ENCODE peak calls at places on chromosomes 3 and 15, in ten cellular contexts. One of them, this sample, is unnamed.

GRCh38 chr3:177835008-177835407 is 637.7 kb upstream of the TBL1XR1 start:
- DNase-seq in neuronal stem cell: no peak
- DNase-seq in HL-60: no peak
- DNase-seq in stimulated activated naive B cell treated with anti-CD40 and anti-IgM and Interleukin-4, amounts not matched to agents 10 μg/mL and 1 μg/mL and 100 μg/mL, for 72 hours: no peak
- DNase-seq in IMR-90: peak; percentile 94
- DNase-seq in activated T-cell treated with anti-CD3 and anti-CD28 coated beads, Interleukin-2, amount 50 U/mL, for 48 hours: no peak
- DNase-seq in activated CD8-positive, alpha-beta memory T cell treated with anti-CD3 and anti-CD28 coated beads for 4 hours: no peak
- DNase-seq in CD8-positive, alpha-beta memory T cell: no peak
- DNase-seq in endothelial cell: no peak
- DNase-seq in T-helper 17 cell: no peak
- DNase-seq in this sample: no peak

GRCh38 chr3:29283297-29283681 is 2.4 kb downstream of the RBMS3 start:
- DNase-seq in endothelial cell: no peak
- DNase-seq in activated CD8-positive, alpha-beta memory T cell treated with anti-CD3 and anti-CD28 coated beads for 4 hours: no peak
- DNase-seq in IMR-90: peak; percentile 15
- DNase-seq in CD8-positive, alpha-beta memory T cell: no peak
- DNase-seq in stimulated activated naive B cell treated with anti-CD40 and anti-IgM and Interleukin-4, amounts not matched to agents 10 μg/mL and 1 μg/mL and 100 μg/mL, for 72 hours: no peak
- DNase-seq in HL-60: no peak
- DNase-seq in neuronal stem cell: no peak
- DNase-seq in activated T-cell treated with anti-CD3 and anti-CD28 coated beads, Interleukin-2, amount 50 U/mL, for 48 hours: no peak
- DNase-seq in T-helper 17 cell: no peak
- DNase-seq in this sample: no peak

GRCh38 chr3:4939276-4939675 is 40.0 kb upstream of the BHLHE40 start:
- DNase-seq in activated CD8-positive, alpha-beta memory T cell treated with anti-CD3 and anti-CD28 coated beads for 4 hours: no peak
- DNase-seq in CD8-positive, alpha-beta memory T cell: no peak
- DNase-seq in IMR-90: peak; percentile 19
- DNase-seq in T-helper 17 cell: no peak
- DNase-seq in neuronal stem cell: no peak
- DNase-seq in activated T-cell treated with anti-CD3 and anti-CD28 coated beads, Interleukin-2, amount 50 U/mL, for 48 hours: no peak
- DNase-seq in HL-60: no peak
- DNase-seq in stimulated activated naive B cell treated with anti-CD40 and anti-IgM and Interleukin-4, amounts not matched to agents 10 μg/mL and 1 μg/mL and 100 μg/mL, for 72 hours: no peak
- DNase-seq in endothelial cell: no peak
- DNase-seq in this sample: no peak

GRCh38 chr3:61537366-61537765 is 24.0 kb upstream of the PTPRG start:
- DNase-seq in IMR-90: no peak
- DNase-seq in CD8-positive, alpha-beta memory T cell: no peak
- DNase-seq in HL-60: no peak
- DNase-seq in activated CD8-positive, alpha-beta memory T cell treated with anti-CD3 and anti-CD28 coated beads for 4 hours: no peak
- DNase-seq in neuronal stem cell: no peak
- DNase-seq in stimulated activated naive B cell treated with anti-CD40 and anti-IgM and Interleukin-4, amounts not matched to agents 10 μg/mL and 1 μg/mL and 100 μg/mL, for 72 hours: no peak
- DNase-seq in T-helper 17 cell: no peak
- DNase-seq in endothelial cell: peak; percentile 11
- DNase-seq in activated T-cell treated with anti-CD3 and anti-CD28 coated beads, Interleukin-2, amount 50 U/mL, for 48 hours: no peak
- DNase-seq in this sample: peak; percentile 74

GRCh38 chr15:39491917-39492490 is 88.9 kb upstream of the THBS1 start:
- DNase-seq in HL-60: no peak
- DNase-seq in activated T-cell treated with anti-CD3 and anti-CD28 coated beads, Interleukin-2, amount 50 U/mL, for 48 hours: no peak
- DNase-seq in endothelial cell: no peak
- DNase-seq in T-helper 17 cell: no peak
- DNase-seq in neuronal stem cell: no peak
- DNase-seq in stimulated activated naive B cell treated with anti-CD40 and anti-IgM and Interleukin-4, amounts not matched to agents 10 μg/mL and 1 μg/mL and 100 μg/mL, for 72 hours: no peak
- DNase-seq in CD8-positive, alpha-beta memory T cell: no peak
- DNase-seq in activated CD8-positive, alpha-beta memory T cell treated with anti-CD3 and anti-CD28 coated beads for 4 hours: no peak
- DNase-seq in IMR-90: no peak
- DNase-seq in this sample: no peak

GRCh38 chr3:125479091-125479490 is 40.9 kb downstream of the SNX4 start:
- DNase-seq in activated T-cell treated with anti-CD3 and anti-CD28 coated beads, Interleukin-2, amount 50 U/mL, for 48 hours: no peak
- DNase-seq in neuronal stem cell: no peak
- DNase-seq in activated CD8-positive, alpha-beta memory T cell treated with anti-CD3 and anti-CD28 coated beads for 4 hours: no peak
- DNase-seq in stimulated activated naive B cell treated with anti-CD40 and anti-IgM and Interleukin-4, amounts not matched to agents 10 μg/mL and 1 μg/mL and 100 μg/mL, for 72 hours: no peak
- DNase-seq in HL-60: no peak
- DNase-seq in endothelial cell: no peak
- DNase-seq in T-helper 17 cell: no peak
- DNase-seq in CD8-positive, alpha-beta memory T cell: no peak
- DNase-seq in IMR-90: peak; percentile 34
- DNase-seq in this sample: no peak

GRCh38 chr15:41581110-41581509 is 22.1 kb downstream of the TYRO3 start:
- DNase-seq in activated T-cell treated with anti-CD3 and anti-CD28 coated beads, Interleukin-2, amount 50 U/mL, for 48 hours: no peak
- DNase-seq in T-helper 17 cell: no peak
- DNase-seq in IMR-90: no peak
- DNase-seq in activated CD8-positive, alpha-beta memory T cell treated with anti-CD3 and anti-CD28 coated beads for 4 hours: no peak
- DNase-seq in endothelial cell: no peak
- DNase-seq in CD8-positive, alpha-beta memory T cell: no peak
- DNase-seq in stimulated activated naive B cell treated with anti-CD40 and anti-IgM and Interleukin-4, amounts not matched to agents 10 μg/mL and 1 μg/mL and 100 μg/mL, for 72 hours: no peak
- DNase-seq in HL-60: no peak
- DNase-seq in neuronal stem cell: no peak
- DNase-seq in this sample: no peak

GRCh38 chr15:90594297-90594696 is 64.6 kb downstream of the CRTC3 start:
- DNase-seq in T-helper 17 cell: peak; percentile 42
- DNase-seq in activated T-cell treated with anti-CD3 and anti-CD28 coated beads, Interleukin-2, amount 50 U/mL, for 48 hours: peak; percentile 88
- DNase-seq in IMR-90: no peak
- DNase-seq in activated CD8-positive, alpha-beta memory T cell treated with anti-CD3 and anti-CD28 coated beads for 4 hours: peak; percentile 55
- DNase-seq in neuronal stem cell: no peak
- DNase-seq in CD8-positive, alpha-beta memory T cell: peak; percentile 48
- DNase-seq in stimulated activated naive B cell treated with anti-CD40 and anti-IgM and Interleukin-4, amounts not matched to agents 10 μg/mL and 1 μg/mL and 100 μg/mL, for 72 hours: peak; percentile 71
- DNase-seq in endothelial cell: no peak
- DNase-seq in HL-60: no peak
- DNase-seq in this sample: no peak

GRCh38 chr3:48598323-48599076 is 3.4 kb upstream of the COL7A1 start:
- DNase-seq in activated CD8-positive, alpha-beta memory T cell treated with anti-CD3 and anti-CD28 coated beads for 4 hours: no peak
- DNase-seq in neuronal stem cell: no peak
- DNase-seq in HL-60: no peak
- DNase-seq in IMR-90: peak; percentile 94
- DNase-seq in CD8-positive, alpha-beta memory T cell: no peak
- DNase-seq in T-helper 17 cell: no peak
- DNase-seq in endothelial cell: no peak
- DNase-seq in activated T-cell treated with anti-CD3 and anti-CD28 coated beads, Interleukin-2, amount 50 U/mL, for 48 hours: no peak
- DNase-seq in stimulated activated naive B cell treated with anti-CD40 and anti-IgM and Interleukin-4, amounts not matched to agents 10 μg/mL and 1 μg/mL and 100 μg/mL, for 72 hours: no peak
- DNase-seq in this sample: peak; percentile 61

GRCh38 chr3:123337226-123337625 is 111.7 kb downstream of the ADCY5 start:
- DNase-seq in neuronal stem cell: no peak
- DNase-seq in activated CD8-positive, alpha-beta memory T cell treated with anti-CD3 and anti-CD28 coated beads for 4 hours: no peak
- DNase-seq in IMR-90: no peak
- DNase-seq in endothelial cell: no peak
- DNase-seq in CD8-positive, alpha-beta memory T cell: no peak
- DNase-seq in T-helper 17 cell: no peak
- DNase-seq in activated T-cell treated with anti-CD3 and anti-CD28 coated beads, Interleukin-2, amount 50 U/mL, for 48 hours: no peak
- DNase-seq in HL-60: no peak
- DNase-seq in stimulated activated naive B cell treated with anti-CD40 and anti-IgM and Interleukin-4, amounts not matched to agents 10 μg/mL and 1 μg/mL and 100 μg/mL, for 72 hours: no peak
- DNase-seq in this sample: no peak

GRCh38 chr3:126923895-126924294 is 59.0 kb upstream of the PLXNA1 start:
- DNase-seq in neuronal stem cell: no peak
- DNase-seq in IMR-90: no peak
- DNase-seq in CD8-positive, alpha-beta memory T cell: no peak
- DNase-seq in endothelial cell: no peak
- DNase-seq in HL-60: no peak
- DNase-seq in T-helper 17 cell: no peak
- DNase-seq in stimulated activated naive B cell treated with anti-CD40 and anti-IgM and Interleukin-4, amounts not matched to agents 10 μg/mL and 1 μg/mL and 100 μg/mL, for 72 hours: no peak
- DNase-seq in activated T-cell treated with anti-CD3 and anti-CD28 coated beads, Interleukin-2, amount 50 U/mL, for 48 hours: no peak
- DNase-seq in activated CD8-positive, alpha-beta memory T cell treated with anti-CD3 and anti-CD28 coated beads for 4 hours: no peak
- DNase-seq in this sample: no peak

GRCh38 chr15:44033894-44034293 is 161.2 kb downstream of the FRMD5 start:
- DNase-seq in neuronal stem cell: no peak
- DNase-seq in T-helper 17 cell: no peak
- DNase-seq in endothelial cell: no peak
- DNase-seq in IMR-90: peak; percentile 58
- DNase-seq in activated T-cell treated with anti-CD3 and anti-CD28 coated beads, Interleukin-2, amount 50 U/mL, for 48 hours: no peak
- DNase-seq in HL-60: no peak
- DNase-seq in activated CD8-positive, alpha-beta memory T cell treated with anti-CD3 and anti-CD28 coated beads for 4 hours: no peak
- DNase-seq in CD8-positive, alpha-beta memory T cell: no peak
- DNase-seq in stimulated activated naive B cell treated with anti-CD40 and anti-IgM and Interleukin-4, amounts not matched to agents 10 μg/mL and 1 μg/mL and 100 μg/mL, for 72 hours: no peak
- DNase-seq in this sample: no peak